ENCODE peak calls at places on chromosomes 3 and 15, in seven cellular contexts. M is H1, E is hepatocyte, A is mammary epithelial cell, B is sigmoid colon, D is GM23248, T is neural progenitor cell. K is an unnamed sample.

GRCh38 chr15:41862515-41863116 is 24.0 kb downstream of the PLA2G4B start:
- DNase-seq in M (no peak), E (no peak), A (no peak), B (no peak), D (no peak), T (no peak), K (no peak)

GRCh38 chr3:113685956-113686721 is 10.3 kb downstream of the USF3 start:
- DNase-seq in M (no peak), E (peak; percentile 28), A (peak; percentile 2), B (no peak), D (peak; percentile 46), T (no peak), K (no peak)

GRCh38 chr3:130645261-130645660 is 101.4 kb downstream of the PIK3R4 start:
- DNase-seq in M (no peak), E (no peak), A (no peak), B (no peak), D (no peak), T (no peak), K (peak; percentile 20)

GRCh38 chr3:29759443-29760033 is 478.7 kb downstream of the RBMS3 start:
- DNase-seq in M (no peak), E (peak; percentile 8), A (peak; percentile 78), B (no peak), D (peak; percentile 70), T (peak; percentile 71), K (no peak)

GRCh38 chr3:141109761-141110160 is 58.6 kb downstream of the SPSB4 start:
- DNase-seq in M (no peak), E (no peak), A (no peak), B (no peak), D (no peak), T (no peak), K (no peak)

GRCh38 chr3:62919784-62920183 is 44.6 kb upstream of the CADPS start:
- DNase-seq in M (no peak), E (no peak), A (no peak), B (no peak), D (no peak), T (no peak), K (no peak)

GRCh38 chr3:64214002-64214696 is 11.1 kb downstream of the PRICKLE2 start:
- DNase-seq in M (no peak), E (peak; percentile 53), A (peak; percentile 67), B (peak; percentile 90), D (peak; percentile 73), T (no peak), K (peak; percentile 98)

GRCh38 chr3:50811893-50812292 is 137.2 kb downstream of the DOCK3 start:
- DNase-seq in M (no peak), E (no peak), A (no peak), B (no peak), D (no peak), T (no peak), K (no peak)

GRCh38 chr3:107674371-107674770 is 151.6 kb downstream of the BBX start:
- DNase-seq in M (no peak), E (no peak), A (no peak), B (no peak), D (peak; percentile 87), T (peak; percentile 32), K (no peak)

GRCh38 chr3:42376397-42376798 is 34.0 kb downstream of the LYZL4 start:
- DNase-seq in M (no peak), E (peak; percentile 22), A (peak; percentile 95), B (no peak), D (peak; percentile 74), T (no peak), K (peak; percentile 76)

GRCh38 chr3:154151969-154152368 is 30.8 kb downstream of the ARHGEF26 start:
- DNase-seq in M (no peak), E (no peak), A (peak; percentile 51), B (no peak), D (peak; percentile 67), T (no peak), K (peak; percentile 82)

GRCh38 chr3:119555309-119555735 is 4.1 kb downstream of the CD80 start:
- DNase-seq in M (no peak), E (no peak), A (no peak), B (no peak), D (no peak), T (no peak), K (no peak)

GRCh38 chr15:89783111-89783860 is 7.2 kb downstream of the MESP2 start:
- DNase-seq in M (no peak), E (peak; percentile 66), A (no peak), B (no peak), D (peak; percentile 73), T (no peak), K (peak; percentile 36)

GRCh38 chr3:55718475-55718874 is 231.4 kb upstream of the WNT5A start:
- DNase-seq in M (no peak), E (no peak), A (no peak), B (no peak), D (peak; percentile 42), T (no peak), K (peak; percentile 7)

GRCh38 chr3:64361962-64362735 is 136.9 kb upstream of the PRICKLE2 start:
- DNase-seq in M (no peak), E (no peak), A (peak; percentile 92), B (no peak), D (peak; percentile 55), T (no peak), K (peak; percentile 61)

GRCh38 chr15:33104276-33104675 is 90.2 kb downstream of the FMN1 start:
- DNase-seq in M (no peak), E (no peak), A (peak; percentile 81), B (no peak), D (peak; percentile 71), T (no peak), K (peak; percentile 37)

GRCh38 chr3:24222165-24222805 is 272.4 kb downstream of the THRB start:
- DNase-seq in M (no peak), E (no peak), A (peak; percentile 84), B (no peak), D (no peak), T (no peak), K (no peak)

GRCh38 chr3:61158152-61158551 is 93.1 kb downstream of the FHIT start:
- DNase-seq in M (no peak), E (no peak), A (no peak), B (no peak), D (no peak), T (no peak), K (no peak)

GRCh38 chr3:53224026-53224425 is 31.8 kb downstream of the TKT start:
- DNase-seq in M (no peak), E (no peak), A (no peak), B (no peak), D (no peak), T (no peak), K (no peak)

GRCh38 chr3:53225181-53225580 is 30.6 kb downstream of the TKT start:
- DNase-seq in M (no peak), E (no peak), A (no peak), B (no peak), D (no peak), T (no peak), K (no peak)

GRCh38 chr3:53225651-53226050 is 30.2 kb downstream of the TKT start:
- DNase-seq in M (no peak), E (no peak), A (no peak), B (no peak), D (no peak), T (no peak), K (no peak)

GRCh38 chr3:53223541-53223966 is 32.3 kb downstream of the TKT start:
- DNase-seq in M (no peak), E (no peak), A (no peak), B (no peak), D (no peak), T (no peak), K (no peak)

GRCh38 chr3:53224536-53224935 is 31.3 kb downstream of the TKT start:
- DNase-seq in M (no peak), E (no peak), A (no peak), B (no peak), D (no peak), T (no peak), K (no peak)
- H3K36me3 ChIP-seq in M (peaks cover 47% of the 10 kb centered on the region), E (no peaks in the 10 kb centered on the region), A (peaks cover 52% of the 10 kb centered on the region), B (peaks cover 56% of the 10 kb centered on the region), D (peaks cover 47% of the 10 kb centered on the region), T (no peaks in the 10 kb centered on the region), K (peaks cover 46% of the 10 kb centered on the region)

GRCh38 chr15:95591886-95592285 is 738.6 kb upstream of the NR2F2 start:
- DNase-seq in M (no peak), E (no peak), A (no peak), B (no peak), D (no peak), T (no peak), K (no peak)

GRCh38 chr15:95591270-95591669 is 739.2 kb upstream of the NR2F2 start:
- DNase-seq in M (no peak), E (no peak), A (no peak), B (no peak), D (no peak), T (no peak), K (no peak)

GRCh38 chr15:95590533-95591044 is 739.9 kb upstream of the NR2F2 start:
- DNase-seq in M (no peak), E (no peak), A (no peak), B (no peak), D (peak; percentile 9), T (no peak), K (peak; percentile 54)

GRCh38 chr15:95596487-95596886 is 734.0 kb upstream of the NR2F2 start:
- DNase-seq in M (peak; percentile 19), E (no peak), A (no peak), B (no peak), D (no peak), T (peak; percentile 61), K (peak; percentile 6)

DNA sequence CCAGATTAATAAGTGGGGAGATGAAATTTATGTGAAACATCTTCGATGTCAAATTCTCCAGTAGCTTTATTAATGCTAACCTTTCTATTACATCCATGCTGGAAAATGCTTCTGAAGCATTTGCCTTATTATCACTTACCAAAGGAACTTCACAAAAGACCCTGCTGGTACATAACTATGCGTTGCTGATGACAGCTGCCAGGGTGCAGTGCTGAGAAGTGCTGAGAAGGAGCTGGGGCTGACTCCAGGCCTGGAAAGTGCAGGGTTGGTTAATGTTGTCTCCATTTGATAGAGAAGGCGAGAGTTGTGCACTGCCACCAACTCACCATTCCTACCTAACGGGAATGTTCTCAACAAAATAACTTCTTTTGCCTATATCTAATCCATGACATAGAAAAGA is 736.0 kb upstream of the NR2F2 start:
- DNase-seq in M (no peak), E (no peak), A (no peak), B (no peak), D (no peak), T (no peak), K (no peak)
- H3K4me1 ChIP-seq in M (no peaks in the 10 kb centered on the region), E (no peaks in the 10 kb centered on the region), A (no peaks in the 10 kb centered on the region), B (no peaks in the 10 kb centered on the region), D (no peaks in the 10 kb centered on the region), T (peaks cover 14% of the 10 kb centered on the region), K (peaks cover 13% of the 10 kb centered on the region)

DNA sequence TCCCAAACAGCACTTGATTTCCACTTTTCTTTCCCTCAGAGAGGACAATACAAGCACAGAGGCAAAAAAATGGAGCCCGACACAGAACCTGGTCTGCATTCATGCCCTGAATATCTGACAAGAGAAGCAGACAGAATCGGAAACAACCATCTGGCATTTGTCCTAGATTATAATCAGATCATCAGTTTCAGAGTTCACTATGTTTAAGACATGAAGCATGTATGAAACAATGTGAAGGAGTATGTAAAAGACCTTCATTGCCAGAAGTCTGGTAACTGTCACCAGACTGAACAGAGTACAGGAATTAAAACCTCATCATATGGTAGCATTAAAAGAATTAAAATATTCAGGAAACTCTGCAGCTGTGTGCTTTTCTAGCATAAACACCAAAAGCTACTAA is 65.0 kb downstream of the SETD2 start:
- DNase-seq in M (no peak), E (no peak), A (no peak), B (no peak), D (peak; percentile 14), T (no peak), K (no peak)
- H3K36me3 ChIP-seq in M (peaks cover 2% of the 10 kb centered on the region), E (no peaks in the 10 kb centered on the region), A (peaks cover 11% of the 10 kb centered on the region), B (peaks cover 16% of the 10 kb centered on the region), D (peaks cover 53% of the 10 kb centered on the region), T (peaks cover 11% of the 10 kb centered on the region), K (peaks cover 49% of the 10 kb centered on the region)

GRCh38 chr3:123688241-123688747 is 103.4 kb upstream of the HACD2 start:
- DNase-seq in M (no peak), E (no peak), A (peak; percentile 90), B (no peak), D (peak; percentile 97), T (no peak), K (no peak)
- H3K4me1 ChIP-seq in M (no peaks in the 10 kb centered on the region), E (peaks cover 13% of the 10 kb centered on the region), A (peaks cover 20% of the 10 kb centered on the region), B (no peaks in the 10 kb centered on the region), D (peaks cover 30% of the 10 kb centered on the region), T (peaks cover 29% of the 10 kb centered on the region), K (peaks cover 16% of the 10 kb centered on the region)

K was measured in cardiac muscle cell.